ENCODE peak calls at places on chromosomes 4 and X, in five cellular contexts. D is HCT116, M is GM12878, S is K562, U is SK-N-SH. Y is an unnamed sample.

GRCh38 chrX:9865804-9866471 is 79.7 kb downstream of the SHROOM2 start:
- DNase-seq in S (no peak), D (peak), U (no peak), M (no peak), Y (no peak)

GRCh38 chr4:131644619-131645018 is 1504.5 kb upstream of the PCDH10 start:
- DNase-seq in U (peak), M (no peak), S (no peak), D (peak), Y (peak)

GRCh38 chr4:181909368-181909767 is 333.8 kb upstream of the TENM3 start:
- DNase-seq in U (no peak), D (no peak), S (no peak), M (no peak), Y (no peak)

GRCh38 chrX:10208953-10209352 is 52.2 kb downstream of the CLCN4 start:
- DNase-seq in M (no peak), S (no peak), D (no peak), U (no peak), Y (no peak)

GRCh38 chrX:135484636-135485289 is 35.7 kb upstream of the INTS6L start:
- DNase-seq in U (peak), M (no peak), S (peak), D (peak), Y (no peak)

GRCh38 chrX:41381685-41382084 is 47.7 kb downstream of the DDX3X start:
- DNase-seq in M (no peak), S (peak), D (peak), U (no peak), Y (peak)

GRCh38 chrX:2732076-2732475 is 19.8 kb upstream of the XG start:
- DNase-seq in D (no peak), U (no peak), M (no peak), S (no peak), Y (no peak)

GRCh38 chrX:134524181-134524580 is 64.2 kb downstream of the HPRT1 start:
- DNase-seq in U (no peak), S (no peak), D (no peak), M (no peak), Y (no peak)

GRCh38 chr4:82710202-82710929 is 88.2 kb downstream of the SCD5 start:
- DNase-seq in S (no peak), D (no peak), U (no peak), M (no peak), Y (peak)

GRCh38 chr4:7476820-7477219 is 42.1 kb upstream of the PSAPL1 start:
- DNase-seq in U (no peak), S (no peak), M (no peak), D (no peak), Y (no peak)

DNA sequence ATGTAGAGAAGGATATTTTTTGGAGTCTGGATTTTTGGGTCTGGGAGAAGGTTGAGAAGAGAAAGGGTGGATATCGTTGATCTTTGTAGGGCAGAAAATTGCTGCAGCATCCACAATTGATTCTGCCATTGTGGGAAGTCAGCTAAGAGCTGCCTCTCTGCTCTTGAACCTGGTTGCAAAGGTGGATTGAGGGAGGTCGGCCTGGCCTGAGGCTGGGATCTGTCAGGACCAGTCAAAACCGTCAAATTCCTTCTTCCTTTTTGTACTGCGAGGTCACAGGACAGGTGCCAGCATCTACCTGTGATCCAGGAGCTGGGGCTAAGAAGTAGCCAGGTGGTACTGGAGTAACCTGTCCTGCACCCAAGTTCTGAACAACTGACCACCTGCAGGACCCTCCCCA is 93.7 kb downstream of the SHOX start:
- DNase-seq in D (no peak), M (no peak), U (no peak), S (no peak), Y (no peak)
- TF ChIP-seq YY1 in D (no peak), M (no peak), U (no peak), S (no peak), Y (no peak)

GRCh38 chr4:16199132-16199531 is 27.1 kb downstream of the TAPT1 start:
- DNase-seq in S (no peak), U (peak), D (no peak), M (no peak), Y (no peak)
- TF ChIP-seq YY1 in S (no peak), U (no peak), D (no peak), M (no peak), Y (no peak)

GRCh38 chr4:81650871-81651270 is 179.2 kb upstream of the RASGEF1B start:
- DNase-seq in U (no peak), M (no peak), S (no peak), D (no peak), Y (no peak)
- TF ChIP-seq YY1 in U (no peak), M (no peak), S (no peak), D (no peak), Y (no peak)

GRCh38 chrX:25009407-25009806 is 6.4 kb downstream of the ARX start:
- DNase-seq in U (peak), M (no peak), D (no peak), S (no peak), Y (no peak)
- TF ChIP-seq YY1 in U (no peak), M (no peak), D (no peak), S (no peak), Y (no peak)

DNA sequence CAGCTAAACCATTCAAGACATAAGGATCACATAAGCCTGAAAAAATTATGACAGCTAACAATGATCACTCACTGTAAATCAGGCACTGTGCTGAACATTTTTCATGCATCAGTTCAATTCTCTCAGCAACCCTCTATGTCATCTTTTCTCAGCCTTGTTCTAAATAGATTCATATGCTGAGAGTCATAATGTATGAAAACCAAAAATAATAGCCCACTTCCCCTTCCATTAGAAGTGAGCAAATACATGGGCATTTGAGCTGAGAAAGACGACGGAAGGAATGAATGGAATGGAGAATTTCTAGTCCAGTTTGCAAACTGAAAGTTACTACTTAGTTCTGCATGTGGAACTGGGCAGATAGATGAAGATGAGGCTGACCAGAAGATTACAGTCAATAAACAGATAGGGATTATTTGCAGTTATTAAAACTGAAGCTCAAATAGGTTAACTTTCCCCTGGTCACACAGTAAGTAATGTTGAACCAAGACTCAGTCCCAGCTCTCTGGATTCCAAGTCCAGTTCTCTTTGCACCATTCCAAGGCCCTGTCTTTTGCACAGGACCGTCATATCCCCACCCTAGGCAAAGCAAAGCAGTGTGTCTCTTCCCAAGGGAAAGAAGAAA is 1.6 kb upstream of the SH3RF1 start:
- DNase-seq in D (no peak), S (no peak), M (peak), U (no peak), Y (no peak)
- TF ChIP-seq YY1 in D (no peak), S (no peak), M (no peak), U (peak), Y (no peak)